ENCODE peak calls at places on chromosomes 7 and 10, in four cellular contexts. V, N, W and D are unnamed samples.

GRCh38 chr7:55423891-55424290 is 58.8 kb downstream of the LANCL2 start:
- DNase-seq in W (no peak), V (no peak), N (no peak), D (no peak)

GRCh38 chr10:47051741-47052238 is 140.6 kb downstream of the PTPN20 start:
- DNase-seq in N (no peak), V (no peak), W (no peak), D (no peak)

GRCh38 chr7:137946015-137946414 is 55.9 kb downstream of the CREB3L2 start:
- DNase-seq in W (no peak), N (no peak), V (no peak), D (no peak)

GRCh38 chr10:17599089-17599488 is 18.1 kb downstream of the HACD1 start:
- DNase-seq in V (no peak), N (peak; percentile 28), W (no peak), D (no peak)

GRCh38 chr7:20787658-20788057 is 972 bp upstream of the SP8 start:
- DNase-seq in N (no peak), W (no peak), V (no peak), D (no peak)

GRCh38 chr7:25926009-25926408 is 226.0 kb upstream of the NFE2L3 start:
- DNase-seq in N (peak; percentile 28), W (no peak), V (no peak), D (no peak)

GRCh38 chr10:83809001-83809400 is 330.3 kb upstream of the GHITM start:
- DNase-seq in W (no peak), N (no peak), V (no peak), D (no peak)

GRCh38 chr7:82234457-82235049 is 209.0 kb downstream of the CACNA2D1 start:
- DNase-seq in W (no peak), N (peak; percentile 72), V (no peak), D (no peak)

GRCh38 chr10:1230138-1230537 is 174.0 kb downstream of the WDR37 start:
- DNase-seq in V (no peak), W (no peak), N (no peak), D (no peak)

GRCh38 chr10:123496336-123496735 is 169.8 kb upstream of the GPR26 start:
- DNase-seq in N (peak; percentile 7), V (no peak), W (no peak), D (no peak)

GRCh38 chr10:104080762-104081161 is 4.9 kb downstream of the COL17A1 start:
- DNase-seq in W (no peak), V (no peak), N (peak; percentile 54), D (no peak)

GRCh38 chr10:45198596-45199379 is 116.6 kb downstream of the OR13A1 start:
- DNase-seq in N (no peak), W (no peak), V (no peak), D (peak; percentile 55)

GRCh38 chr7:24732646-24733413 is 24.4 kb downstream of the GSDME start:
- DNase-seq in V (no peak), N (peak; percentile 93), W (no peak), D (no peak)

GRCh38 chr10:97589479-97589878 is at the start of gene C10orf62:
- DNase-seq in V (no peak), W (no peak), N (no peak), D (no peak)

GRCh38 chr7:90469554-90469953 is at the start of gene PTTG1IP2:
- DNase-seq in W (peak; percentile 8), V (no peak), N (no peak), D (peak; percentile 85)

GRCh38 chr10:114279289-114279688 is 40.2 kb downstream of the VWA2 start:
- DNase-seq in V (no peak), W (no peak), N (no peak), D (no peak)

GRCh38 chr10:35498693-35499092 is 106.4 kb upstream of the GJD4 start:
- DNase-seq in V (no peak), N (no peak), W (no peak), D (no peak)

GRCh38 chr10:8919291-8919690 is 864.8 kb downstream of the GATA3 start:
- DNase-seq in N (no peak), W (no peak), V (no peak), D (no peak)

GRCh38 chr10:75404335-75405200 is 3.0 kb upstream of the ZNF503 start:
- DNase-seq in W (no peak), V (peak; percentile 63), N (no peak), D (peak; percentile 38)

DNA sequence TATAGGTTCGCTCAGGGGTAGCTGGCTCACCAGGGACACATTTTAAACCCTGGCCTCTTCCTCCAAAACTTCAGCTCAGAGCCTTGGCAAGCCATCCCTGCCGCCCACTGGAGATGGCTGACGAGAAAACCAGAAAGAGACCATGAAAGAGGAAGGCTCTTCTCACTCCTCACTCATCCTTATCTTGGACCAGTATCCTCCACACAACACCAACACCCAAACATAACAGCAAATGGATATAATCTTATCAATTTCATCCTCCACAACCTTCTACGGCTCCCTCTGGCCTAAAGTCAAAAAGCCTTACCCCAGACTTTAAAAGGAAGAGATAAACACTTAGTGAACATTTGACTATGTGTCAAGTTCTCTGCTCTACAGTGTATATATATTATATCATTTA is 26.9 kb downstream of the DLG5 start:
- DNase-seq in N (no peak), V (no peak), W (no peak), D (no peak)
- H3K4me1 ChIP-seq in N (peaks cover 12% of the 10 kb centered on the region), V (peaks cover 17% of the 10 kb centered on the region), W (peaks cover 8% of the 10 kb centered on the region), D (peaks cover 11% of the 10 kb centered on the region)

GRCh38 chr10:71623098-71623985 is 96.2 kb downstream of the C10orf105 start:
- DNase-seq in W (no peak), V (peak; percentile 56), N (peak; percentile 59), D (no peak)
- H3K4me1 ChIP-seq in W (peaks cover 13% of the 10 kb centered on the region), V (peaks cover 21% of the 10 kb centered on the region), N (peaks cover 15% of the 10 kb centered on the region), D (peaks cover 16% of the 10 kb centered on the region)

GRCh38 chr7:139735912-139736595 is 41.7 kb downstream of the HIPK2 start:
- DNase-seq in N (no peak), V (no peak), W (no peak), D (no peak)

GRCh38 chr7:139735466-139735865 is 42.3 kb downstream of the HIPK2 start:
- DNase-seq in N (no peak), V (no peak), W (no peak), D (no peak)

GRCh38 chr7:139732471-139733167 is 45.2 kb downstream of the HIPK2 start:
- DNase-seq in N (no peak), W (no peak), V (no peak), D (no peak)

GRCh38 chr7:139733751-139734150 is 44.0 kb downstream of the HIPK2 start:
- DNase-seq in V (no peak), N (no peak), W (no peak), D (no peak)

DNA sequence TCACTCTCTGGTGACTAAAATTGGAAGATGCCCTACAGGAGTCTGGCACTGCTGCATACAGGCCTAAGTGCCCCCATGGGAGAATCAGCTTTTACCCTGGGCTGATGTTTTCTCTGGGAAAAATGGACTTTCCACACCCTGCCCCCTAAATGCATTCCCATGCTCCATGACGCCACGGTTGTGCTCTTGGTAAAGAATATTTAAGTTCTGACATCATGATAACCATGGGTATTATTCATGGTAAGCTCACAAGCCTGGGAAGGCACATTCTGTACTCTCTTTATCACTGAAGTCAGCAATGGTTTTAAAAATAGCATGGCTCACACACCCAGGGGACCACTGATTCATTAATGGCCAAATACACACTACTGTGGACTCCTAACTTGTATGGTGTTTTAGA is 43.4 kb downstream of the HIPK2 start:
- DNase-seq in V (peak; percentile 42), W (no peak), N (peak; percentile 99), D (peak; percentile 78)
- H3K4me1 ChIP-seq in V (peaks cover 15% of the 10 kb centered on the region), W (no peaks in the 10 kb centered on the region), N (peaks cover 65% of the 10 kb centered on the region), D (peaks cover 55% of the 10 kb centered on the region)

DNA sequence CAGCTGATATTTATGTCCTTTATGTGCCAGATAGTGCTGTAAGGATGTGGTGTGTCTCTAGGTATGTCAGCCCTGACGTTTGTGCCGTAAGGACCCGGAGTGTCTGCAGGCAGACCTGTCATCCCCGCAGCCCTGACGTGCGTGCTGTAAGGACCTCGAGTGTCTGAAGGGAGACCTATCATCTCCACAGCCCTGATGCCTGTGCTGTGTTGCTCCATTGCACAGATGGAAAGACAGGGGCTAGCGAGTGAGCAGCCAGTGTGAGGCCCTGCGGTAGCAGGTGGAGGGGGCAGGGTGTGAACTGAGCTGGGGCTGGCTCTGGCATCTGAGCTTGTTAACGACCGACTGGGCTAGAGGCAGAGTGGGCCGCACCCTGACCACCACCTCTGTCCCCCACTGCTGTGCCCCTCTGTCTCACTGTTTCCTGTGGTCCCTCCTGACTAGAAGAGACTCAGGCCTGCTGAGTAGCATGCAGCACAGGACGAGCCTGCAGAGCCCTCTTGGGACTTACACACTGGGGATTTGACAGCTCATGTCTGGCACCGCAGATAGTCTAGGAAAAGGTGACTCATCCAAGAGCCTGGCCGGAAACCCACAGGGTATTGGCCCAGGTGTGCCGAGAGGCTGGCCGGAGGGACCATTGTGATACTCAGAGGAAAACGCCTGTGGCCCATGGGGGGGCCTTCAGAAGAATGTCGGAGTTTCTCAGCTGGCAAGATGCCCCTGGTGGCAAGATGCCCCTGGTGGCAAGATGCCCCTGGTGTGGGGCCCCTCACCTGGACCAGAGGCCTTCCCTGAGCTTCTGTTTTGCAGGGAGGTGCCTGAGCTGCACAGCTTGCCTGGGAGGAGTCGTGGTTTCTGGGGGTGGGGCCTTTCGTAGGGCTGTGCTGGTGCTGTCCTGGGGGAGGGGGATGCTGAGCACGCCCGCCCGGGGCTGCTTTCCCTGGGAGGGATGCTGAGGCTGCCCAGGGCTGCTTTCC is 34.3 kb downstream of the INPP5A start:
- DNase-seq in W (peak; percentile 89), V (peak; percentile 46), N (peak; percentile 92), D (peak; percentile 46)
- H3K4me1 ChIP-seq in W (peaks cover 8% of the 10 kb centered on the region), V (peaks cover 25% of the 10 kb centered on the region), N (peaks cover 14% of the 10 kb centered on the region), D (peaks cover 24% of the 10 kb centered on the region)

GRCh38 chr10:77888356-77888703 is 38.2 kb downstream of the DLG5 start:
- DNase-seq in W (no peak), N (peak; percentile 50), V (no peak), D (no peak)

GRCh38 chr10:77887631-77888355 is 38.8 kb downstream of the DLG5 start:
- DNase-seq in V (no peak), N (peak; percentile 70), W (no peak), D (no peak)

GRCh38 chr10:77890097-77890496 is 36.5 kb downstream of the DLG5 start:
- DNase-seq in W (no peak), V (no peak), N (no peak), D (no peak)

GRCh38 chr10:77886795-77887355 is 39.7 kb downstream of the DLG5 start:
- DNase-seq in N (no peak), W (no peak), V (no peak), D (no peak)

GRCh38 chr10:77889277-77889903 is 37.2 kb downstream of the DLG5 start:
- DNase-seq in W (no peak), V (no peak), N (no peak), D (no peak)
- H3K4me1 ChIP-seq in W (peaks cover 19% of the 10 kb centered on the region), V (peaks cover 42% of the 10 kb centered on the region), N (peaks cover 21% of the 10 kb centered on the region), D (peaks cover 14% of the 10 kb centered on the region)

GRCh38 chr10:55358539-55358938 is 557.5 kb upstream of the PCDH15 start:
- DNase-seq in V (no peak), W (no peak), N (peak; percentile 71), D (no peak)
- H3K4me1 ChIP-seq in V (no peaks in the 10 kb centered on the region), W (peaks cover 4% of the 10 kb centered on the region), N (peaks cover 12% of the 10 kb centered on the region), D (no peaks in the 10 kb centered on the region)

GRCh38 chr10:112952282-112952991 is 2.4 kb downstream of the TCF7L2 start:
- DNase-seq in W (peak; percentile 16), V (peak; percentile 33), N (peak; percentile 66), D (peak; percentile 27)
- H3K4me1 ChIP-seq in W (peaks cover 14% of the 10 kb centered on the region), V (peaks cover 12% of the 10 kb centered on the region), N (peaks cover 38% of the 10 kb centered on the region), D (no peaks in the 10 kb centered on the region)

DNA sequence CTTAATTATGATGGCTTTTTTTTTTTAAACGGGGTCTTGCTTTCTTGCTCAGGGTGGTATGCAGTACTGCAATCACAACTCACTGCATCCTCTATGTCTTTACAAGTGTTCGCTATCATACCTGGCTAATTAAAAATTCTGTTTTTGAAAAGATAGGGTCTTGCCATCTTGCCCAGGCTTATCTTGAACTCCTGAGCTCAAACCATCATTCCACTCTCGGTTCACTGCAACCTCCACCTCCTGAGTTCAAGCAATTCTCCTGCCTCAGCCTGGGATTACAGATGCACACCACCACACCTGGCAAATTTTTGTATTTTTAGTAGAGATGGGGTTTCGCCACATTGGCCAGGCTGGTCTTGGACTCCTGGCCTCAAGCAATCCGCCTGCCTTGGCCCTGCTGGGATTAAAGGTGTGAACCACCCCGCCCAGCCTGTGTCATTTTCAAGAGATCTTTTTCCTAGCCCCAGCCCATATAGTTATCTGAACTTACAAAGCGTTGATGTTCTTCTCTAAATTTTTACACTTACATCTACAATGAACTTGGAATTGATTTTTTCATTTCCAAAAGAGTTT is 6.0 kb downstream of the HNRNPF start:
- DNase-seq in N (no peak), V (no peak), W (no peak), D (no peak)
- H3K4me1 ChIP-seq in N (peaks cover 78% of the 10 kb centered on the region), V (peaks cover 18% of the 10 kb centered on the region), W (no peaks in the 10 kb centered on the region), D (peaks cover 9% of the 10 kb centered on the region)